ENCODE peak calls at places on chromosomes 5 and 9, in six cellular contexts. Q, B, S, X, Z and J are unnamed samples.

GRCh38 chr9:130940693-130941576 is 1.9 kb upstream of the FIBCD1 start:
- DNase-seq in Q (no peak), Z (no peak), B (peak; percentile 70), S (peak; percentile 96), X (peak; percentile 92), J (peak; percentile 84)

GRCh38 chr9:3205421-3206095 is 320.2 kb downstream of the RFX3 start:
- DNase-seq in B (no peak), S (no peak), Z (no peak), Q (no peak), X (no peak), J (no peak)

GRCh38 chr5:121086671-121087070 is 622.6 kb downstream of the PRR16 start:
- DNase-seq in S (no peak), B (no peak), X (no peak), Z (no peak), Q (no peak), J (no peak)

GRCh38 chr5:111670826-111671492 is 86.0 kb downstream of the NREP start:
- DNase-seq in Q (no peak), S (no peak), B (no peak), Z (no peak), X (no peak), J (no peak)

GRCh38 chr9:4553951-4554381 is 63.7 kb downstream of the SLC1A1 start:
- DNase-seq in Q (no peak), X (no peak), S (no peak), B (no peak), Z (no peak), J (no peak)

GRCh38 chr5:174777545-174777944 is 53.2 kb downstream of the MSX2 start:
- DNase-seq in Q (no peak), S (no peak), X (no peak), Z (no peak), B (no peak), J (no peak)

GRCh38 chr9:34125681-34126206 is 754 bp downstream of the DCAF12 start:
- DNase-seq in B (no peak), Z (no peak), X (no peak), Q (no peak), S (peak; percentile 44), J (no peak)

GRCh38 chr9:36789886-36790285 is 217.2 kb downstream of the MELK start:
- DNase-seq in Q (no peak), S (no peak), Z (no peak), X (no peak), B (no peak), J (no peak)

GRCh38 chr9:76530458-76531100 is 71.6 kb downstream of the GCNT1 start:
- DNase-seq in S (no peak), B (no peak), Z (no peak), X (no peak), Q (no peak), J (no peak)

GRCh38 chr5:37938086-37938852 is 98.4 kb upstream of the GDNF start:
- DNase-seq in S (no peak), X (no peak), B (no peak), Z (no peak), Q (no peak), J (no peak)

GRCh38 chr5:159106569-159107282 is 7.0 kb upstream of the EBF1 start:
- DNase-seq in Q (no peak), B (peak; percentile 88), Z (peak; percentile 37), S (peak; percentile 72), X (peak; percentile 91), J (no peak)

GRCh38 chr5:14268236-14268701 is 125.1 kb downstream of the TRIO start:
- DNase-seq in Q (peak; percentile 67), Z (no peak), X (no peak), B (peak; percentile 81), S (no peak), J (no peak)

GRCh38 chr5:179180921-179181645 is 120.9 kb downstream of the ZNF354C start:
- DNase-seq in Z (no peak), S (no peak), B (no peak), X (peak; percentile 53), Q (no peak), J (no peak)

GRCh38 chr5:99020698-99021048 is 91.9 kb upstream of the CHD1 start:
- DNase-seq in B (no peak), X (no peak), Q (no peak), S (peak; percentile 42), Z (no peak), J (no peak)

GRCh38 chr9:114718801-114719221 is 36.8 kb upstream of the TEX48 start:
- DNase-seq in B (no peak), S (peak; percentile 45), X (peak; percentile 77), Z (no peak), Q (no peak), J (no peak)

GRCh38 chr5:93072831-93073459 is 508.1 kb downstream of the NR2F1-AS1 start:
- DNase-seq in S (no peak), Z (no peak), B (no peak), Q (no peak), X (no peak), J (no peak)

GRCh38 chr5:80711938-80712337 is 57.2 kb upstream of the DHFR start:
- DNase-seq in Z (no peak), Q (no peak), S (no peak), B (no peak), X (no peak), J (no peak)
- TF ChIP-seq CTCF in Z (no peak), Q (no peak), S (no peak), B (no peak), X (peak; percentile 16), J (no peak)

GRCh38 chr9:124885551-124885950 is 23.6 kb downstream of the ARPC5L start:
- DNase-seq in Z (no peak), Q (no peak), B (no peak), S (no peak), X (no peak), J (no peak)

GRCh38 chr9:124887832-124888231 is 25.9 kb downstream of the ARPC5L start:
- DNase-seq in Z (no peak), Q (no peak), X (no peak), S (no peak), B (no peak), J (no peak)

GRCh38 chr9:124886461-124886860 is 24.5 kb downstream of the ARPC5L start:
- DNase-seq in X (no peak), Z (no peak), S (no peak), Q (no peak), B (no peak), J (no peak)

GRCh38 chr9:124889006-124889405 is 27.1 kb downstream of the ARPC5L start:
- DNase-seq in X (no peak), Z (no peak), S (no peak), Q (no peak), B (no peak), J (no peak)

DNA sequence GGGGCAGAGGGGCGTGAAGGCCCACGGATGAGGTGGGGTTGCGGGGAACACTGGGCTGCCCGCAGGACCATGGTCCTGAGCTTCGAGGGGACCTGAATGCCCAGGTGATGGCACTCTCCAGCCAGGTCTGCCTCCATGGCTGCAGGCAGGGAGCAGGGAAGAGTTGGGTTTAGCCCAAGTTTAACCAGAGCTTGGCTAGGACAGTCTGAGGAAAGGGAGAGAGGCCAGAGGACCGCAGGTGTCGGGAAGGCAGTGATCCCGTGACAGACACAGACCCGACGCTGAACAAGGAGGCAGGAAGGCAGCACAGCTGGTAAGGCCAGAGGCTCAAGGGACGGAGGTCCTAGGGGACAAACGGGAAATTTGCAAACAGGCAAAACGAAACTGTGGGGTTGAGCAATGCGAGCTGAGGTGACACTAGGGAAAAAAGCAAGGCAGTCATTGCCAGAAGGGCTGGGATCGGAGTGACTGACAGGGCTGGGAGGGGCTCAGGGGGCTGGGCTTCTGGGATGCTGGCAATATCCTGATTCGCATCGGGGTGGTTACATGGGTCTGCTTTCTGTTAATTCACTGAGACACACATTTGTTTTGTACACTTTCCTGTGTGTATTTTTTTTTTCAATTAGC is 25.0 kb downstream of the ARPC5L start:
- DNase-seq in B (no peak), X (no peak), Z (no peak), Q (no peak), S (no peak), J (no peak)
- H3K27ac ChIP-seq in B (no peak overlapping the region), X (no peak overlapping the region), Z (no peak overlapping the region), Q (no peak overlapping the region), S (no peak overlapping the region), J (no peak overlapping the region)

GRCh38 chr9:30536494-30536893 is 1847.9 kb upstream of the ACO1 start:
- DNase-seq in S (no peak), Q (no peak), Z (no peak), B (no peak), X (no peak), J (no peak)
- TF ChIP-seq CTCF in S (no peak), Q (no peak), Z (no peak), B (no peak), X (no peak), J (no peak)

GRCh38 chr5:10594591-10595210 is 30.8 kb downstream of the ANKRD33B start:
- DNase-seq in S (no peak), B (no peak), X (no peak), Q (no peak), Z (no peak), J (no peak)
- H3K27ac ChIP-seq in S (no peak overlapping the region), B (peak overlapping the region; percentile 56), X (peak overlapping the region; percentile 84), Q (peak overlapping the region; percentile 33), Z (no peak overlapping the region), J (peak overlapping the region; percentile 96)

GRCh38 chr9:68685213-68685612 is 19.8 kb upstream of the PIP5K1B start:
- DNase-seq in Q (no peak), S (no peak), B (no peak), Z (no peak), X (no peak), J (no peak)

GRCh38 chr9:68683433-68683832 is 21.6 kb upstream of the PIP5K1B start:
- DNase-seq in Q (no peak), X (no peak), S (no peak), B (no peak), Z (no peak), J (no peak)

GRCh38 chr9:68690088-68690487 is 15.0 kb upstream of the PIP5K1B start:
- DNase-seq in Z (no peak), S (no peak), Q (peak; percentile 38), B (peak; percentile 85), X (peak; percentile 69), J (no peak)

GRCh38 chr9:68685770-68686169 is 19.3 kb upstream of the PIP5K1B start:
- DNase-seq in Q (no peak), Z (peak; percentile 21), B (no peak), S (peak; percentile 82), X (no peak), J (no peak)
- TF ChIP-seq CTCF in Q (no peak), Z (no peak), B (no peak), S (peak; percentile 52), X (peak; percentile 51), J (no peak)

GRCh38 chr5:116395178-116395577 is 179.4 kb downstream of the SEMA6A start:
- DNase-seq in B (no peak), X (no peak), Q (no peak), Z (no peak), S (no peak), J (no peak)
- H3K27ac ChIP-seq in B (peak overlapping the region; percentile 66), X (no peak overlapping the region), Q (peak overlapping the region; percentile 58), Z (no peak overlapping the region), S (no peak overlapping the region), J (no peak overlapping the region)

GRCh38 chr9:117461386-117461785 is 46.5 kb upstream of the ASTN2 start:
- DNase-seq in Z (no peak), B (no peak), X (no peak), Q (no peak), S (no peak), J (no peak)
- TF ChIP-seq CTCF in Z (no peak), B (no peak), X (no peak), Q (no peak), S (no peak), J (no peak)

DNA sequence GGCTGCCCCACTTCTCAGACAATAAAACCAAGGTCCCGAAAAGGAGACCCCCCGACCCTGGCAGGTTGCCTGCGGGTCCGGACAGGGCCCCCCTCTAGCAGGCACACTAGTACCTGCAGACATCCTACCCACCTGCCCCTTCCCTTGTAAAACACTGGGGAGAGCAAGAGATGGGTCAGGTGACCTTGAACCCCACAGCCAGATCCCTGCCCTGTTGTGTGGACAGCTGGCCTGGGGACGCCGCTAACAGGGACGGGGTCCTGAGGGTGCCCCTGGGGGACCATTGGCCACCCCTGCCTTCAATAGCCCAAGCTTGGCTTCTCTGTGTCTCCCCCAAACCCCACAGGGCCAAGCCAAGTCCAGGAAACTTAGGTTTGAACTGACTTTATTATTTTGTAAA is 45.0 kb upstream of the UBAC1 start:
- DNase-seq in Z (no peak), Q (no peak), S (no peak), B (no peak), X (no peak), J (no peak)
- H3K27ac ChIP-seq in Z (no peak overlapping the region), Q (no peak overlapping the region), S (no peak overlapping the region), B (no peak overlapping the region), X (no peak overlapping the region), J (no peak overlapping the region)